ENCODE peak calls at places on chromosomes 11 and 22, in five cellular contexts. M, X, N, U and V are unnamed samples.

GRCh38 chr11:107018902-107019493 is 722 bp upstream of the GUCY1A2 start:
- DNase-seq in M (peak; percentile 64), X (peak; percentile 27), N (peak; percentile 52), U (peak; percentile 83), V (peak; percentile 59)

GRCh38 chr11:19466314-19466713 is 225.6 kb upstream of the E2F8 start:
- DNase-seq in M (no peak), X (no peak), N (no peak), U (no peak), V (no peak)

GRCh38 chr22:38953577-38954413 is 3.6 kb upstream of the APOBEC3A start:
- DNase-seq in M (no peak), X (no peak), N (no peak), U (no peak), V (no peak)

GRCh38 chr11:87398913-87399312 is 361.2 kb downstream of the TMEM135 start:
- DNase-seq in M (no peak), X (no peak), N (no peak), U (peak; percentile 4), V (no peak)

GRCh38 chr11:113267536-113267935 is 46.8 kb upstream of the TTC12 start:
- DNase-seq in M (no peak), X (no peak), N (no peak), U (no peak), V (no peak)

GRCh38 chr11:96307748-96308133 is 35.3 kb downstream of the MAML2 start:
- DNase-seq in M (peak; percentile 87), X (peak; percentile 75), N (no peak), U (peak; percentile 90), V (no peak)

GRCh38 chr11:14342906-14343305 is 16.1 kb downstream of the RRAS2 start:
- DNase-seq in M (no peak), X (peak; percentile 31), N (no peak), U (peak; percentile 71), V (no peak)

GRCh38 chr11:72738199-72739141 is 13.7 kb downstream of the ARAP1 start:
- DNase-seq in M (peak; percentile 30), X (peak; percentile 49), N (peak; percentile 52), U (no peak), V (no peak)

GRCh38 chr11:27447288-27447914 is 25.2 kb downstream of the LGR4 start:
- DNase-seq in M (peak; percentile 42), X (no peak), N (no peak), U (peak; percentile 59), V (no peak)

GRCh38 chr11:128482512-128483191 is 104.7 kb downstream of the ETS1 start:
- DNase-seq in M (no peak), X (peak; percentile 67), N (no peak), U (peak; percentile 92), V (no peak)

GRCh38 chr22:47030143-47030641 is 267.7 kb downstream of the TBC1D22A start:
- DNase-seq in M (peak; percentile 65), X (no peak), N (no peak), U (no peak), V (no peak)

GRCh38 chr22:37284807-37285355 is 2.6 kb downstream of the CYTH4 start:
- DNase-seq in M (no peak), X (no peak), N (peak; percentile 40), U (no peak), V (no peak)

GRCh38 chr22:21865041-21865440 is 2.4 kb downstream of the MAPK1 start:
- DNase-seq in M (peak; percentile 79), X (peak; percentile 71), N (peak; percentile 35), U (peak; percentile 87), V (no peak)

GRCh38 chr11:110317516-110317932 is 21.1 kb upstream of the RDX start:
- DNase-seq in M (peak; percentile 97), X (no peak), N (no peak), U (peak; percentile 61), V (no peak)

GRCh38 chr11:34599406-34599901 is 21.4 kb upstream of the EHF start:
- DNase-seq in M (peak; percentile 31), X (no peak), N (no peak), U (peak; percentile 72), V (peak; percentile 24)

GRCh38 chr11:76302707-76303395 is 78.1 kb downstream of the THAP12 start:
- DNase-seq in M (no peak), X (no peak), N (no peak), U (no peak), V (no peak)

GRCh38 chr11:113618360-113618759 is 87.7 kb downstream of the TMPRSS5 start:
- DNase-seq in M (no peak), X (no peak), N (no peak), U (peak; percentile 41), V (no peak)

GRCh38 chr11:47672283-47672730 is 29.9 kb upstream of the MTCH2 start:
- DNase-seq in M (no peak), X (no peak), N (no peak), U (no peak), V (no peak)

GRCh38 chr11:36350137-36350513 is 54.0 kb downstream of the PRR5L start:
- DNase-seq in M (no peak), X (no peak), N (no peak), U (no peak), V (no peak)

GRCh38 chr22:46763051-46763705 is 728 bp downstream of the TBC1D22A start:
- DNase-seq in M (peak; percentile 29), X (no peak), N (no peak), U (peak; percentile 56), V (no peak)

GRCh38 chr11:75597636-75598035 is 35.6 kb downstream of the SERPINH1 start:
- DNase-seq in M (peak; percentile 50), X (no peak), N (no peak), U (peak; percentile 47), V (peak; percentile 61)

GRCh38 chr22:41575533-41575932 is 14.1 kb downstream of the PMM1 start:
- DNase-seq in M (no peak), X (no peak), N (no peak), U (no peak), V (no peak)

GRCh38 chr11:124762077-124762623 is at the start of gene ESAM:
- DNase-seq in M (peak; percentile 47), X (no peak), N (peak; percentile 76), U (no peak), V (peak; percentile 72)

GRCh38 chr11:120912504-120912903 is 111.4 kb upstream of the TBCEL start:
- DNase-seq in M (peak; percentile 58), X (peak; percentile 17), N (no peak), U (peak; percentile 57), V (no peak)

GRCh38 chr11:117273550-117274289 is 17.4 kb upstream of the BACE1-AS start:
- DNase-seq in M (peak; percentile 45), X (peak; percentile 78), N (no peak), U (peak; percentile 83), V (no peak)

GRCh38 chr11:13380731-13381130 is 82.3 kb downstream of the BTBD10 start:
- DNase-seq in M (no peak), X (no peak), N (no peak), U (no peak), V (no peak)

GRCh38 chr11:100978942-100979341 is 150.7 kb downstream of the PGR start:
- DNase-seq in M (peak; percentile 23), X (no peak), N (no peak), U (no peak), V (no peak)

GRCh38 chr22:42066133-42066761 is 4.4 kb downstream of the NAGA start:
- DNase-seq in M (no peak), X (no peak), N (no peak), U (no peak), V (no peak)

GRCh38 chr11:86172894-86173293 is 71.7 kb upstream of the EED start:
- DNase-seq in M (peak; percentile 64), X (no peak), N (no peak), U (peak; percentile 67), V (no peak)